ENCODE peak calls at places on chromosomes 6 and 20, in seven cellular contexts. One of them, this sample, is unnamed.

GRCh38 chr6:137543114-137543513 is 48.9 kb upstream of the OLIG3 start:
- DNase-seq in tibial artery: no peak
- DNase-seq in HFF-Myc: no peak
- DNase-seq in sigmoid colon: no peak
- DNase-seq in cardiac muscle cell: no peak
- DNase-seq in hepatocyte: no peak
- DNase-seq in psoas muscle: no peak
- DNase-seq in this sample: peak

GRCh38 chr20:18702736-18703135 is 110.8 kb upstream of the SCP2D1 start:
- DNase-seq in tibial artery: peak
- DNase-seq in sigmoid colon: no peak
- DNase-seq in HFF-Myc: no peak
- DNase-seq in psoas muscle: peak
- DNase-seq in hepatocyte: no peak
- DNase-seq in cardiac muscle cell: no peak
- DNase-seq in this sample: no peak

GRCh38 chr20:52305843-52306242 is 114.3 kb upstream of the ZFP64 start:
- DNase-seq in tibial artery: no peak
- DNase-seq in HFF-Myc: no peak
- DNase-seq in cardiac muscle cell: no peak
- DNase-seq in hepatocyte: no peak
- DNase-seq in sigmoid colon: no peak
- DNase-seq in psoas muscle: no peak
- DNase-seq in this sample: no peak

GRCh38 chr6:6678185-6678671 is 89.7 kb downstream of the LY86 start:
- DNase-seq in sigmoid colon: no peak
- DNase-seq in tibial artery: no peak
- DNase-seq in psoas muscle: no peak
- DNase-seq in HFF-Myc: no peak
- DNase-seq in hepatocyte: peak
- DNase-seq in cardiac muscle cell: peak
- DNase-seq in this sample: no peak

GRCh38 chr6:32941412-32941784 is 570 bp upstream of the HLA-DMB start:
- DNase-seq in HFF-Myc: no peak
- DNase-seq in hepatocyte: no peak
- DNase-seq in tibial artery: no peak
- DNase-seq in psoas muscle: no peak
- DNase-seq in sigmoid colon: no peak
- DNase-seq in cardiac muscle cell: no peak
- DNase-seq in this sample: peak

GRCh38 chr6:137794510-137795200 is 72.4 kb upstream of the TNFAIP3 start:
- DNase-seq in tibial artery: no peak
- DNase-seq in cardiac muscle cell: no peak
- DNase-seq in HFF-Myc: no peak
- DNase-seq in sigmoid colon: no peak
- DNase-seq in hepatocyte: no peak
- DNase-seq in psoas muscle: no peak
- DNase-seq in this sample: no peak

GRCh38 chr20:50799176-50799889 is 4.5 kb downstream of the BCAS4 start:
- DNase-seq in hepatocyte: no peak
- DNase-seq in sigmoid colon: no peak
- DNase-seq in tibial artery: no peak
- DNase-seq in psoas muscle: peak
- DNase-seq in HFF-Myc: no peak
- DNase-seq in cardiac muscle cell: no peak
- DNase-seq in this sample: peak

GRCh38 chr6:3135668-3136297 is 17.3 kb downstream of the BPHL start:
- DNase-seq in HFF-Myc: no peak
- DNase-seq in tibial artery: no peak
- DNase-seq in cardiac muscle cell: no peak
- DNase-seq in psoas muscle: no peak
- DNase-seq in hepatocyte: peak
- DNase-seq in sigmoid colon: no peak
- DNase-seq in this sample: no peak

GRCh38 chr6:81613606-81614005 is 138.9 kb downstream of the TENT5A start:
- DNase-seq in tibial artery: no peak
- DNase-seq in sigmoid colon: no peak
- DNase-seq in hepatocyte: no peak
- DNase-seq in HFF-Myc: peak
- DNase-seq in cardiac muscle cell: peak
- DNase-seq in psoas muscle: no peak
- DNase-seq in this sample: peak

GRCh38 chr6:137496909-137497721 is 2.9 kb upstream of the OLIG3 start:
- DNase-seq in psoas muscle: no peak
- DNase-seq in HFF-Myc: no peak
- DNase-seq in hepatocyte: no peak
- DNase-seq in tibial artery: no peak
- DNase-seq in cardiac muscle cell: no peak
- DNase-seq in sigmoid colon: no peak
- DNase-seq in this sample: no peak

GRCh38 chr20:62918830-62919229 is 7.5 kb downstream of the DIDO1 start:
- DNase-seq in hepatocyte: no peak
- DNase-seq in cardiac muscle cell: no peak
- DNase-seq in tibial artery: no peak
- DNase-seq in psoas muscle: no peak
- DNase-seq in sigmoid colon: no peak
- DNase-seq in HFF-Myc: no peak
- DNase-seq in this sample: peak

GRCh38 chr20:58619847-58620431 is 31.1 kb upstream of the STX16 start:
- DNase-seq in HFF-Myc: no peak
- DNase-seq in psoas muscle: peak
- DNase-seq in cardiac muscle cell: no peak
- DNase-seq in hepatocyte: no peak
- DNase-seq in sigmoid colon: no peak
- DNase-seq in tibial artery: no peak
- DNase-seq in this sample: peak

GRCh38 chr6:35343092-35343834 is 905 bp downstream of the PPARD start:
- DNase-seq in hepatocyte: no peak
- DNase-seq in sigmoid colon: peak
- DNase-seq in cardiac muscle cell: peak
- DNase-seq in psoas muscle: peak
- DNase-seq in tibial artery: peak
- DNase-seq in HFF-Myc: no peak
- DNase-seq in this sample: peak

GRCh38 chr6:135181333-135182119 is 418 bp downstream of the MYB start:
- DNase-seq in HFF-Myc: no peak
- DNase-seq in tibial artery: no peak
- DNase-seq in psoas muscle: peak
- DNase-seq in cardiac muscle cell: peak
- DNase-seq in hepatocyte: peak
- DNase-seq in sigmoid colon: no peak
- DNase-seq in this sample: peak

GRCh38 chr6:157326979-157327378 is 3.7 kb upstream of the TMEM242 start:
- DNase-seq in cardiac muscle cell: peak
- DNase-seq in sigmoid colon: no peak
- DNase-seq in hepatocyte: no peak
- DNase-seq in HFF-Myc: no peak
- DNase-seq in tibial artery: no peak
- DNase-seq in psoas muscle: no peak
- DNase-seq in this sample: peak

GRCh38 chr6:44386364-44386928 is 1.1 kb upstream of the CDC5L start:
- DNase-seq in tibial artery: peak
- DNase-seq in hepatocyte: peak
- DNase-seq in psoas muscle: peak
- DNase-seq in cardiac muscle cell: no peak
- DNase-seq in HFF-Myc: no peak
- DNase-seq in sigmoid colon: peak
- DNase-seq in this sample: no peak

GRCh38 chr20:52459150-52459549 is 267.6 kb upstream of the ZFP64 start:
- DNase-seq in sigmoid colon: no peak
- DNase-seq in cardiac muscle cell: no peak
- DNase-seq in hepatocyte: no peak
- DNase-seq in HFF-Myc: no peak
- DNase-seq in psoas muscle: no peak
- DNase-seq in tibial artery: no peak
- DNase-seq in this sample: no peak

GRCh38 chr20:45776931-45777330 is 14.8 kb downstream of the WFDC3 start:
- DNase-seq in sigmoid colon: no peak
- DNase-seq in psoas muscle: no peak
- DNase-seq in cardiac muscle cell: no peak
- DNase-seq in HFF-Myc: no peak
- DNase-seq in hepatocyte: no peak
- DNase-seq in tibial artery: no peak
- DNase-seq in this sample: no peak

GRCh38 chr20:52905235-52905634 is 66.9 kb upstream of the TSHZ2 start:
- DNase-seq in hepatocyte: no peak
- DNase-seq in tibial artery: no peak
- DNase-seq in HFF-Myc: no peak
- DNase-seq in sigmoid colon: no peak
- DNase-seq in cardiac muscle cell: no peak
- DNase-seq in psoas muscle: no peak
- DNase-seq in this sample: no peak

GRCh38 chr6:158460602-158461092 is 99.2 kb upstream of the TMEM181 start:
- DNase-seq in psoas muscle: no peak
- DNase-seq in cardiac muscle cell: peak
- DNase-seq in sigmoid colon: no peak
- DNase-seq in HFF-Myc: peak
- DNase-seq in tibial artery: no peak
- DNase-seq in hepatocyte: no peak
- DNase-seq in this sample: no peak

DNA sequence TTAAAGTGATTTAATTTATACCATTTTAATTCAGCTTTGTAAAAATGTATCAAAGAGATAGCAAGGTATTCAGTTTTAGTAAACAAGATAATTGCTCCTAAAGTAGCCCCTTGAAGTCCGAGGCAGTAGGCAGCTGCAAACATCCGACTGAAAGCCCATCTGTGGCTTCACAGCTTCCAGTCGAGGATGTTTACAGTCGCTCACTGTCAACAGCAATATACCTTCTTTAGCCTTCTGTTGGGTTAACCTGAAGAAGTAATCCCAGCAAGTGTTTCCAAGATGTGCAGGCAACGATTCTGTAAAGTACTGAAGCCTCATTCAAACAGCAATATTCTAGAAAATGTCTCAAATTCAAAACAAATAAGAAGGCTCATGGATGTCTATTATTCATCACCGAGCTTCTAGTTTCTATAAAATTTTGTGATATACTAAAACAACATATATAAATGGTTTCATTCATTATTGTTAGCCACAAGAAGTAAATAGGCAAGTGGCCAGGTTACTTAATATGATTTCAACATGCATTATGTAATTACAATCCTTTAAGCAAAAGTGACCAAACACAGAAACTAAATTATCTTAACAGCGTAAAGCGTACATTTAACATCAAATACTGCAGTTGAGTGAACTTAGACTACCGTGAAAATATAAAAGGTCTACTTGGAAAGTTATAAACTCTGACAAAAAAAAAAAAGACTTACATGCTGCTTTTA is 115.0 kb downstream of the OGFRL1 start:
- DNase-seq in HFF-Myc: no peak
- DNase-seq in psoas muscle: no peak
- DNase-seq in hepatocyte: no peak
- DNase-seq in sigmoid colon: no peak
- DNase-seq in cardiac muscle cell: peak
- DNase-seq in tibial artery: no peak
- DNase-seq in this sample: no peak
- H3K4me3 ChIP-seq in HFF-Myc: no peak
- H3K4me3 ChIP-seq in psoas muscle: peak
- H3K4me3 ChIP-seq in hepatocyte: no peak
- H3K4me3 ChIP-seq in sigmoid colon: no peak
- H3K4me3 ChIP-seq in cardiac muscle cell: no peak
- H3K4me3 ChIP-seq in tibial artery: no peak
- H3K4me3 ChIP-seq in this sample: no peak

GRCh38 chr20:2794866-2795447 is 5.5 kb downstream of the CPXM1 start:
- DNase-seq in hepatocyte: no peak
- DNase-seq in cardiac muscle cell: no peak
- DNase-seq in psoas muscle: no peak
- DNase-seq in sigmoid colon: no peak
- DNase-seq in HFF-Myc: no peak
- DNase-seq in tibial artery: no peak
- DNase-seq in this sample: no peak
- TF ChIP-seq CTCF in hepatocyte: no peak
- TF ChIP-seq CTCF in cardiac muscle cell: no peak
- TF ChIP-seq CTCF in psoas muscle: no peak
- TF ChIP-seq CTCF in sigmoid colon: no peak
- TF ChIP-seq CTCF in HFF-Myc: no peak
- TF ChIP-seq CTCF in tibial artery: no peak
- TF ChIP-seq CTCF in this sample: no peak

DNA sequence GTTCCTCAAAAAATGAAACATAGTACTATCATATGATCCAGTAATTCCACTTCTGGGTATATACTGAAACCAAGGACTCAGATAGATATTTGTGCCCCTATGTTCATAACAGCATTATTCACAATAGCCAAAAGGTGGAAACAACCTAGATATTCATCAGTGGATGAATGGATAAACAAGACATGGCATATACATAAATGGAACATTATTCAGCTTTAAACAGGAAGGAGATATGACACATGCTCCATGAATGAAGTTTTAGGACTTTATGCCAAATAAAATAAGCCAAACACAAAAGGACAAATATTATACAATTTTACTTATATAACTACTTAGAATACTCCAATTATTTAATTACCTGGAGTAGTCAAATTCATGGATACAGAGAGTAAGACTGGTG is 16.4 kb downstream of the PLCB1 start:
- DNase-seq in hepatocyte: no peak
- DNase-seq in sigmoid colon: no peak
- DNase-seq in tibial artery: no peak
- DNase-seq in HFF-Myc: no peak
- DNase-seq in psoas muscle: no peak
- DNase-seq in cardiac muscle cell: no peak
- DNase-seq in this sample: no peak
- H3K4me3 ChIP-seq in hepatocyte: no peak
- H3K4me3 ChIP-seq in sigmoid colon: no peak
- H3K4me3 ChIP-seq in tibial artery: no peak
- H3K4me3 ChIP-seq in HFF-Myc: no peak
- H3K4me3 ChIP-seq in psoas muscle: no peak
- H3K4me3 ChIP-seq in cardiac muscle cell: no peak
- H3K4me3 ChIP-seq in this sample: no peak

GRCh38 chr6:90610671-90611542 is 24.0 kb upstream of the MAP3K7 start:
- DNase-seq in cardiac muscle cell: peak
- DNase-seq in psoas muscle: peak
- DNase-seq in hepatocyte: peak
- DNase-seq in sigmoid colon: peak
- DNase-seq in tibial artery: peak
- DNase-seq in HFF-Myc: no peak
- DNase-seq in this sample: peak

GRCh38 chr6:90605749-90606344 is 19.0 kb upstream of the MAP3K7 start:
- DNase-seq in hepatocyte: no peak
- DNase-seq in cardiac muscle cell: no peak
- DNase-seq in HFF-Myc: no peak
- DNase-seq in psoas muscle: no peak
- DNase-seq in sigmoid colon: no peak
- DNase-seq in tibial artery: no peak
- DNase-seq in this sample: no peak

GRCh38 chr6:90610291-90610670 is 23.4 kb upstream of the MAP3K7 start:
- DNase-seq in hepatocyte: no peak
- DNase-seq in sigmoid colon: no peak
- DNase-seq in tibial artery: no peak
- DNase-seq in HFF-Myc: no peak
- DNase-seq in cardiac muscle cell: peak
- DNase-seq in psoas muscle: no peak
- DNase-seq in this sample: no peak

GRCh38 chr6:90611996-90612690 is 25.3 kb upstream of the MAP3K7 start:
- DNase-seq in tibial artery: no peak
- DNase-seq in psoas muscle: no peak
- DNase-seq in hepatocyte: no peak
- DNase-seq in cardiac muscle cell: no peak
- DNase-seq in sigmoid colon: no peak
- DNase-seq in HFF-Myc: no peak
- DNase-seq in this sample: no peak

DNA sequence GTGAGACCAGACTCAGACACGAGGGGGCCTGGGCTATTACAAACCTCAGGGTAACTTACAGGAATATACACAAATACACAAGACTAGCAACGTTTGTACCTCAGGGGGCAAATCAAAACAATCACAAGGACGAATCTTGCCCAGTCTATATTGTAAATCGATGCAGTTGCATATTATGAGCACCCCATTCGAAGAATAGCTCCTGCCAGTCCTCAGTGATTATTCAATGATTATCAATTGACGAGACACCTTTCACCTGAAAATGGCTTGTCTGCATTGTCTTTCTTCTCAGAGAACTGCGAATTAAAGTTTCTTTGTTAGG is 24.6 kb upstream of the MAP3K7 start:
- DNase-seq in HFF-Myc: no peak
- DNase-seq in hepatocyte: no peak
- DNase-seq in psoas muscle: no peak
- DNase-seq in cardiac muscle cell: no peak
- DNase-seq in sigmoid colon: no peak
- DNase-seq in tibial artery: no peak
- DNase-seq in this sample: no peak
- TF ChIP-seq CTCF in HFF-Myc: no peak
- TF ChIP-seq CTCF in hepatocyte: no peak
- TF ChIP-seq CTCF in psoas muscle: no peak
- TF ChIP-seq CTCF in cardiac muscle cell: no peak
- TF ChIP-seq CTCF in sigmoid colon: no peak
- TF ChIP-seq CTCF in tibial artery: no peak
- TF ChIP-seq CTCF in this sample: no peak

This sample was measured in GM12865.